ENCODE peak calls at places on chromosomes 11 and 22, in four cellular contexts. One of them, this sample, is unnamed.

GRCh38 chr22:22789233-22789921 is 98.2 kb upstream of the IGLL5 start:
- DNase-seq in upper lobe of left lung: no peak
- DNase-seq in endothelial cell: no peak
- DNase-seq in epithelial cell of esophagus: no peak
- DNase-seq in this sample: no peak

GRCh38 chr11:75562048-75562835 is at the start of gene SERPINH1:
- DNase-seq in upper lobe of left lung: peak; percentile 93
- DNase-seq in endothelial cell: peak; percentile 78
- DNase-seq in epithelial cell of esophagus: peak; percentile 82
- DNase-seq in this sample: peak; percentile 47

GRCh38 chr22:39994566-39995345 is at the start of gene FAM83F:
- DNase-seq in upper lobe of left lung: peak; percentile 90
- DNase-seq in endothelial cell: peak; percentile 37
- DNase-seq in epithelial cell of esophagus: peak; percentile 78
- DNase-seq in this sample: peak; percentile 48

GRCh38 chr11:76129729-76130128 is 76.6 kb downstream of the WNT11 start:
- DNase-seq in upper lobe of left lung: no peak
- DNase-seq in endothelial cell: no peak
- DNase-seq in epithelial cell of esophagus: no peak
- DNase-seq in this sample: no peak

GRCh38 chr11:45093761-45094455 is 52.5 kb upstream of the PRDM11 start:
- DNase-seq in upper lobe of left lung: no peak
- DNase-seq in endothelial cell: no peak
- DNase-seq in epithelial cell of esophagus: no peak
- DNase-seq in this sample: no peak

GRCh38 chr11:73859671-73860070 is 17.0 kb downstream of the COA4 start:
- DNase-seq in upper lobe of left lung: no peak
- DNase-seq in endothelial cell: no peak
- DNase-seq in epithelial cell of esophagus: no peak
- DNase-seq in this sample: no peak

GRCh38 chr11:31690041-31690440 is 121.1 kb downstream of the PAX6 start:
- DNase-seq in upper lobe of left lung: no peak
- DNase-seq in endothelial cell: no peak
- DNase-seq in epithelial cell of esophagus: no peak
- DNase-seq in this sample: no peak

GRCh38 chr11:128903248-128904041 is 12.3 kb downstream of the KCNJ5 start:
- DNase-seq in upper lobe of left lung: no peak
- DNase-seq in endothelial cell: peak; percentile 42
- DNase-seq in epithelial cell of esophagus: peak; percentile 88
- DNase-seq in this sample: no peak

GRCh38 chr11:4118107-4118506 is 23.5 kb downstream of the RRM1 start:
- DNase-seq in upper lobe of left lung: no peak
- DNase-seq in endothelial cell: no peak
- DNase-seq in epithelial cell of esophagus: peak; percentile 44
- DNase-seq in this sample: no peak

GRCh38 chr11:789951-790350 is at the start of gene CEND1:
- DNase-seq in upper lobe of left lung: peak; percentile 86
- DNase-seq in endothelial cell: peak; percentile 48
- DNase-seq in epithelial cell of esophagus: peak; percentile 44
- DNase-seq in this sample: no peak

GRCh38 chr11:65648997-65649491 is 11.1 kb downstream of the SIPA1 start:
- DNase-seq in upper lobe of left lung: peak; percentile 64
- DNase-seq in endothelial cell: no peak
- DNase-seq in epithelial cell of esophagus: no peak
- DNase-seq in this sample: no peak

GRCh38 chr11:112852141-112852853 is 108.9 kb upstream of the NCAM1 start:
- DNase-seq in upper lobe of left lung: no peak
- DNase-seq in endothelial cell: no peak
- DNase-seq in epithelial cell of esophagus: peak; percentile 67
- DNase-seq in this sample: no peak

GRCh38 chr11:120717623-120718022 is 206.1 kb downstream of the GRIK4 start:
- DNase-seq in upper lobe of left lung: no peak
- DNase-seq in endothelial cell: no peak
- DNase-seq in epithelial cell of esophagus: no peak
- DNase-seq in this sample: no peak

GRCh38 chr11:520428-521178 is 13.6 kb upstream of the RNH1 start:
- DNase-seq in upper lobe of left lung: peak; percentile 74
- DNase-seq in endothelial cell: no peak
- DNase-seq in epithelial cell of esophagus: no peak
- DNase-seq in this sample: no peak

GRCh38 chr11:28820296-28820989 is 712.3 kb downstream of the METTL15 start:
- DNase-seq in upper lobe of left lung: no peak
- DNase-seq in endothelial cell: no peak
- DNase-seq in epithelial cell of esophagus: peak; percentile 59
- DNase-seq in this sample: no peak

GRCh38 chr11:1782831-1783724 is 19.4 kb upstream of the CTSD start:
- DNase-seq in upper lobe of left lung: no peak
- DNase-seq in endothelial cell: no peak
- DNase-seq in epithelial cell of esophagus: no peak
- DNase-seq in this sample: no peak

GRCh38 chr11:64040684-64041267 is 5.0 kb downstream of the FLRT1 start:
- DNase-seq in upper lobe of left lung: peak; percentile 71
- DNase-seq in endothelial cell: no peak
- DNase-seq in epithelial cell of esophagus: no peak
- DNase-seq in this sample: no peak

GRCh38 chr22:46697811-46698515 is 40.1 kb downstream of the CERK start:
- DNase-seq in upper lobe of left lung: peak; percentile 57
- DNase-seq in endothelial cell: no peak
- DNase-seq in epithelial cell of esophagus: no peak
- DNase-seq in this sample: no peak

GRCh38 chr11:125167292-125167953 is 2.9 kb downstream of the PKNOX2 start:
- DNase-seq in upper lobe of left lung: peak; percentile 83
- DNase-seq in endothelial cell: peak; percentile 41
- DNase-seq in epithelial cell of esophagus: no peak
- DNase-seq in this sample: no peak

GRCh38 chr11:74330065-74330858 is 18.8 kb upstream of the P4HA3 start:
- DNase-seq in upper lobe of left lung: no peak
- DNase-seq in endothelial cell: no peak
- DNase-seq in epithelial cell of esophagus: peak; percentile 66
- DNase-seq in this sample: no peak

GRCh38 chr22:17043521-17043920 is 35.5 kb upstream of the GAB4 start:
- DNase-seq in upper lobe of left lung: no peak
- DNase-seq in endothelial cell: no peak
- DNase-seq in epithelial cell of esophagus: no peak
- DNase-seq in this sample: no peak

GRCh38 chr11:36147491-36147890 is 141.7 kb downstream of the COMMD9 start:
- DNase-seq in upper lobe of left lung: no peak
- DNase-seq in endothelial cell: no peak
- DNase-seq in epithelial cell of esophagus: peak; percentile 18
- DNase-seq in this sample: no peak

GRCh38 chr11:1255151-1255550 is 32.3 kb downstream of the MUC5B start:
- DNase-seq in upper lobe of left lung: peak; percentile 81
- DNase-seq in endothelial cell: no peak
- DNase-seq in epithelial cell of esophagus: no peak
- DNase-seq in this sample: no peak

GRCh38 chr11:44539971-44540370 is 25.5 kb upstream of the CD82 start:
- DNase-seq in upper lobe of left lung: no peak
- DNase-seq in endothelial cell: no peak
- DNase-seq in epithelial cell of esophagus: no peak
- DNase-seq in this sample: no peak

GRCh38 chr11:17746096-17746495 is 11.5 kb downstream of the KCNC1 start:
- DNase-seq in upper lobe of left lung: no peak
- DNase-seq in endothelial cell: no peak
- DNase-seq in epithelial cell of esophagus: no peak
- DNase-seq in this sample: no peak

GRCh38 chr11:37411289-37411688 is 813.3 kb upstream of the RAG2 start:
- DNase-seq in upper lobe of left lung: no peak
- DNase-seq in endothelial cell: no peak
- DNase-seq in epithelial cell of esophagus: peak; percentile 46
- DNase-seq in this sample: no peak

GRCh38 chr22:36586250-36586649 is 57.3 kb upstream of the EIF3D start:
- DNase-seq in upper lobe of left lung: no peak
- DNase-seq in endothelial cell: no peak
- DNase-seq in epithelial cell of esophagus: no peak
- DNase-seq in this sample: no peak

GRCh38 chr11:719214-720016 is 13.4 kb downstream of the EPS8L2 start:
- DNase-seq in upper lobe of left lung: peak; percentile 57
- DNase-seq in endothelial cell: no peak
- DNase-seq in epithelial cell of esophagus: no peak
- DNase-seq in this sample: no peak

GRCh38 chr11:120432056-120433018 is 79.2 kb upstream of the GRIK4 start:
- DNase-seq in upper lobe of left lung: no peak
- DNase-seq in endothelial cell: no peak
- DNase-seq in epithelial cell of esophagus: peak; percentile 97
- DNase-seq in this sample: no peak

GRCh38 chr11:71566081-71566620 is 788 bp downstream of the KRTAP5-10 start:
- DNase-seq in upper lobe of left lung: no peak
- DNase-seq in endothelial cell: no peak
- DNase-seq in epithelial cell of esophagus: peak; percentile 80
- DNase-seq in this sample: no peak

GRCh38 chr11:71562120-71562519 is 3.2 kb upstream of the KRTAP5-10 start:
- DNase-seq in upper lobe of left lung: no peak
- DNase-seq in endothelial cell: no peak
- DNase-seq in epithelial cell of esophagus: peak; percentile 20
- DNase-seq in this sample: no peak

GRCh38 chr11:71564430-71564829 is 933 bp upstream of the KRTAP5-10 start:
- DNase-seq in upper lobe of left lung: no peak
- DNase-seq in endothelial cell: no peak
- DNase-seq in epithelial cell of esophagus: no peak
- DNase-seq in this sample: no peak

GRCh38 chr11:71565263-71565662 is at the start of gene KRTAP5-10:
- DNase-seq in upper lobe of left lung: no peak
- DNase-seq in endothelial cell: no peak
- DNase-seq in epithelial cell of esophagus: no peak
- DNase-seq in this sample: no peak

GRCh38 chr11:71563401-71563800 is 2.0 kb upstream of the KRTAP5-10 start:
- DNase-seq in upper lobe of left lung: no peak
- DNase-seq in endothelial cell: peak; percentile 59
- DNase-seq in epithelial cell of esophagus: peak; percentile 52
- DNase-seq in this sample: no peak
- TF ChIP-seq CTCF in upper lobe of left lung: peak; percentile 14
- TF ChIP-seq CTCF in endothelial cell: peak; percentile 33
- TF ChIP-seq CTCF in epithelial cell of esophagus: peak; percentile 46
- TF ChIP-seq CTCF in this sample: no peak

DNA sequence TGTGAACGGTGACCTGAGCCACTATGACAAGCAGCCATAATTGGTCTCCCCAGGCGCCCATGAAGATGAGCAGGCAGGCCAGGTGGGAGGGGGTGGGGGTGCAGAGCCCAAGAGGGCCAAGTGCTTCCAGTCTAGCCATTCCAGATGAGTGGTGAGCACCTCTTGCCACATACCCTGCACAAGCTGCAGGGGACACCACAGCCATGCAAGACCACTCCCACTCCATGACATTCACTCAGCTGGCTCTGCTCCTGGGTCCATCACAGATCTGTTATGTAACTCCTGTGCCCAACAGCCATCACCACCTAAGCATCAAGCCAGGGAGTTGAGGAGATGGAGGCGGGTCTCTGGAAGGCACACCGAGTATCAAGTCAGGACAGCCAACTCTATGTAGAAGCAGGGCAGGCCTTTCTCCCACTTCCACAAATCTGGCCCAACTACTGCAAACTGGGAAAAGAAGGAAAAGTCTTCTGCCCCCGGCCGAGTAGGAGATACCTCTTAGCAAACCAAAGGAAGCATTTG is 8.4 kb downstream of the TMEM184B start:
- DNase-seq in upper lobe of left lung: no peak
- DNase-seq in endothelial cell: no peak
- DNase-seq in epithelial cell of esophagus: no peak
- DNase-seq in this sample: no peak
- TF ChIP-seq CTCF in upper lobe of left lung: no peak
- TF ChIP-seq CTCF in endothelial cell: no peak
- TF ChIP-seq CTCF in epithelial cell of esophagus: no peak
- TF ChIP-seq CTCF in this sample: no peak

GRCh38 chr22:32901925-32902324 is 100.4 kb downstream of the TIMP3 start:
- DNase-seq in upper lobe of left lung: no peak
- DNase-seq in endothelial cell: no peak
- DNase-seq in epithelial cell of esophagus: no peak
- DNase-seq in this sample: no peak
- TF ChIP-seq CTCF in upper lobe of left lung: no peak
- TF ChIP-seq CTCF in endothelial cell: no peak
- TF ChIP-seq CTCF in epithelial cell of esophagus: no peak
- TF ChIP-seq CTCF in this sample: no peak

DNA sequence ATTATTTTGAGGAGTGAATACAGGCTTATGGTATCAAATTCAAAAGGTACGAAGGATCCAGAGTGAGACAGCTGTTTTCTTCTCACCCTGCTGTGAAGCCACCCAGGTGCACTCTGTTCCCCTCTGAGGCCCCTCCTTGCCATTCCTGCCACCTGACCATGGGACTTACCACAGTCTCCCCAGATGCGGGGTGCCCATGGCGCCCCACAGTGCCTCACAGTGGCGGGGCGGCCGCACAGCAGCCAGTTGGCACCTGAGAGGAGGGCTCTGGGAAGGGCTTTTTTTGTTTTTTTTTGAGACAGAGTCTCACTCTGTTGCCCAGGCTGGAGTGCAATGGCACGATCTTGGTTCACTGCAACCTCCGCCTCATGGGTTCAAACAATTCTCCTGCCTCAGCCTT is 151.7 kb downstream of the CEP164 start:
- DNase-seq in upper lobe of left lung: no peak
- DNase-seq in endothelial cell: no peak
- DNase-seq in epithelial cell of esophagus: no peak
- DNase-seq in this sample: no peak
- TF ChIP-seq CTCF in upper lobe of left lung: no peak
- TF ChIP-seq CTCF in endothelial cell: peak; percentile 18
- TF ChIP-seq CTCF in epithelial cell of esophagus: no peak
- TF ChIP-seq CTCF in this sample: no peak

DNA sequence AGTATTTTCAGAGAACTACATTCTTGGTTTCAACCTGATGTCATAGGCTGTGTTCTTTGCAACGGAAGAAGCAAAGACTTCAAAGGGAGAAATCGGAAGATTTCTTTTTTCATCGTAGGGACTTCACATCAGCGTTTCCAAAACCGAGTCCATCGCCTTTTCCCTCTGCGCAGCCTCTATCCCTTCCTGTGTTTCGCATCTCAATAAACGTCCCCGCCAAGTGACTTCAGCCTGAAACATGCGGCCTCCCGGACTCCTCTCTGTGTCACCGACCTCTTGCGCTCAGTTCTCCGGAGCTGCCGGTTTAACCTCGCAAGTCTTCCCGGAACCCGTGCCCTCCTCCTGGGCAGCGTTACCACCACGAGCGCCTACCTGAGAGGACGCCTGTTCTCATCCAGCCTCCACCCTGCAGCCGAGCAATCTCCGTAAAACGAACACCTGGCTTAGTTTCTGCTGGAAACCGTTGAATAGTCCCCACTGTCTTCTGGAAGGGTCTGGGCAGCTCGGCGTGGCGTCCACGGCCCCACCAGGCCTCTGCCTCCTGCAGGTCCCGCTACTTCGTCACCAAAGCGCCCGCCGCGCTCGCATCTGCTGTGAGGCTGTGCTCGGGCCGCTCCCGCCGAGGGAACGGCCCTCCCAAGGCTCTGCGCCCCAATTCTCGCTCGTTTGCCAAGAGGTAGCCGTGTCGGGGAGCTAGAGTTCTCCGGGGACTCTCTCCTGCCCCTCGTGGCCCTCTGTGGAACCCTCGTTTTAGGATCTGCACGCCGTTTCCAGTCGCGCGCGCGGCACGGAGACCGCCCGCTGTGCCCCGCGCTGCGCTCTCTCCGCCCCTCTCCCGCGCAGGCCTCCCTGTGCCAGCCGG is at the start of gene GLB1L3:
- DNase-seq in upper lobe of left lung: no peak
- DNase-seq in endothelial cell: peak; percentile 68
- DNase-seq in epithelial cell of esophagus: peak; percentile 76
- DNase-seq in this sample: peak; percentile 30
- TF ChIP-seq CTCF in upper lobe of left lung: no peak
- TF ChIP-seq CTCF in endothelial cell: peak; percentile 40
- TF ChIP-seq CTCF in epithelial cell of esophagus: peak; percentile 52
- TF ChIP-seq CTCF in this sample: no peak